ENCODE peak calls at places on chromosomes 6 and 20, in four cellular contexts. Z is SK-N-SH, S is HCT116, U is heart right ventricle. T is an unnamed sample.
A peak's percentile ranks its signal among the peaks of the same experiment; 100 is the strongest.

GRCh38 chr6:139679516-139680179 is 305.2 kb upstream of the CITED2 start:
- DNase-seq in Z (no peak), S (no peak), U (no peak), T (no peak)

GRCh38 chr6:69693749-69694148 is 103.1 kb downstream of the LMBRD1 start:
- DNase-seq in Z (no peak), S (no peak), U (no peak), T (no peak)

GRCh38 chr20:53427951-53428350 is 165.7 kb downstream of the ZNF217 start:
- DNase-seq in Z (no peak), S (no peak), U (no peak), T (no peak)

GRCh38 chr6:41430875-41431274 is 95.5 kb downstream of the NCR2 start:
- DNase-seq in Z (no peak), S (peak; percentile 39), U (no peak), T (no peak)

GRCh38 chr6:90222724-90223198 is 73.9 kb downstream of the BACH2 start:
- DNase-seq in Z (no peak), S (peak; percentile 96), U (no peak), T (peak; percentile 54)

GRCh38 chr6:74070091-74070490 is 374.1 kb downstream of the CD109 start:
- DNase-seq in Z (no peak), S (no peak), U (no peak), T (no peak)

GRCh38 chr20:9241232-9241692 is 172.4 kb downstream of the PLCB4 start:
- DNase-seq in Z (no peak), S (peak; percentile 47), U (no peak), T (no peak)

GRCh38 chr20:1437222-1437904 is 29.3 kb downstream of the NSFL1C start:
- DNase-seq in Z (peak; percentile 75), S (peak; percentile 71), U (peak; percentile 72), T (peak; percentile 50)

GRCh38 chr6:134477991-134478635 is 160.2 kb upstream of the SGK1 start:
- DNase-seq in Z (no peak), S (no peak), U (no peak), T (no peak)

GRCh38 chr20:32792316-32792715 is 27.4 kb upstream of the MAPRE1 start:
- DNase-seq in Z (no peak), S (no peak), U (no peak), T (no peak)

GRCh38 chr6:11231564-11232176 is 798 bp downstream of the NEDD9 start:
- DNase-seq in Z (no peak), S (no peak), U (no peak), T (no peak)

GRCh38 chr20:9409981-9410380 is 104.4 kb upstream of the LAMP5 start:
- DNase-seq in Z (no peak), S (no peak), U (no peak), T (no peak)

GRCh38 chr6:87346700-87347099 is 2.1 kb downstream of the C6orf163 start:
- DNase-seq in Z (no peak), S (no peak), U (no peak), T (no peak)

GRCh38 chr6:116265081-116265829 is 11.4 kb upstream of the TSPYL4 start:
- DNase-seq in Z (no peak), S (no peak), U (no peak), T (no peak)

GRCh38 chr6:122788663-122789062 is 395 bp upstream of the SMPDL3A start:
- DNase-seq in Z (no peak), S (no peak), U (no peak), T (no peak)

GRCh38 chr6:30981942-30982772 is 1.4 kb upstream of the MUC21 start:
- DNase-seq in Z (no peak), S (no peak), U (peak; percentile 15), T (peak; percentile 34)

GRCh38 chr6:31775184-31775583 is 1.9 kb downstream of the VWA7 start:
- DNase-seq in Z (no peak), S (no peak), U (no peak), T (no peak)

GRCh38 chr6:154613137-154613676 is 102.7 kb upstream of the CNKSR3 start:
- DNase-seq in Z (no peak), S (no peak), U (no peak), T (no peak)

GRCh38 chr6:108518714-108519576 is 41.8 kb upstream of the FOXO3 start:
- DNase-seq in Z (peak; percentile 30), S (peak; percentile 54), U (no peak), T (no peak)

GRCh38 chr20:6566821-6567220 is 200.7 kb upstream of the BMP2 start:
- DNase-seq in Z (no peak), S (no peak), U (no peak), T (no peak)

GRCh38 chr6:73248192-73248898 is 14.7 kb downstream of the KHDC1 start:
- DNase-seq in Z (no peak), S (no peak), U (no peak), T (no peak)

DNA sequence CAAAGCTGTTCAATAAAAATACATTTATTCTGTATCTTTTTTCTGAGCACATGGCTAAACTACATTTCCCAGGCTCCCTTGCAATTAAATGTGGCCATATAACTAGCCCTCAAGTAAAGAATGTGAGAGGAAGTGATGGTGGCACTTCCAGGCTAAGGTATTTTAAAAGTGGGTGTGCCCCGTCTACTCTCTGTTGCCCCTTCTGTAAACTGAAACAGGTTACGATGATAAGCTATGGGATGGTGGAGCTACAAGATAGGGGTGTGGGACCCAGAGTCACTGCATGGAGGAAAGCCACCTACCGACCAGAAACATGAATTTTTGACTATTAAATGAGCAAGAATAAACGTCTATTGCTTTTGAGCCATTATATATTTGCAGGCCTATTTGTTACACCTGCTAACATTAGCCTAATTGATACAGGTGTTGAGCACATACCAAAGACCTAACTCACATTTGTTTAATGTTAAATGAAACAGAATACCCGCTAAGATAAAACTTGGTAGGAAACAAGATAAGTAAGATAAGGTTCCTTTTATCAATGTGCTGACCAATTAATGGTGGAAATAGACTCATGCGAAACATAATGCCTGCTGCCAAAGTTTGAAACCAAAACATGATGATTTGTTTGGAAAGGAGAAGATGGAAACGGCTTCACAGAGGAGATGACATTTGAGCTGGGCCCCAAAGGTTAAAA is 3.0 kb downstream of the FYN start:
- DNase-seq in Z (no peak), S (no peak), U (no peak), T (no peak)
- H3K4me3 ChIP-seq in Z (no peak overlapping the region), S (no peak overlapping the region), U (no peak overlapping the region), T (no peak overlapping the region)

GRCh38 chr20:61677928-61678327 is 387.8 kb downstream of the TAF4 start:
- DNase-seq in Z (no peak), S (no peak), U (no peak), T (no peak)
- H3K4me3 ChIP-seq in Z (no peak overlapping the region), S (no peak overlapping the region), U (no peak overlapping the region), T (no peak overlapping the region)

DNA sequence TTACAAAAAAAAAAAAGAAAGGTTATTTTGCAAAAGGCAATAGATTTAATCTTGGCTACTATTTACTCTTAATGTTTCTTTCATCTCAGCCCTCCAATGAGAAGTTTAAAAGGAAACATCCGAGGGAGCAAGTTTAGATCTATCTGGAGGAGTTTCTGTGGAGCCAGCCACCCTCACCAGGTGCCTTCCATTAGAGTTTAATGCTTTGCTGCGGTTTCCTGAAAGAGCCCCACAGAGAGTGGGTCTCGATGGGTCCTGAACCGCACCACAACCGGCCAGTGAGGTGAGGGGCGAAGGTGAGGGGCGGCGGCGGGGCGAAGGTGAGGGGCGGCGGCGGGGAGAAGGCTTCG is 594 bp downstream of the PRKN start:
- DNase-seq in Z (no peak), S (no peak), U (no peak), T (no peak)
- H3K4me3 ChIP-seq in Z (peak overlapping the region; percentile 81), S (peak overlapping the region; percentile 61), U (peak overlapping the region; percentile 60), T (peak overlapping the region; percentile 84)

GRCh38 chr20:58907481-58908137 is 55.1 kb downstream of the GNAS start:
- DNase-seq in Z (peak; percentile 64), S (no peak), U (peak; percentile 97), T (peak; percentile 97)
- H3K4me3 ChIP-seq in Z (no peak overlapping the region), S (no peak overlapping the region), U (no peak overlapping the region), T (no peak overlapping the region)

DNA sequence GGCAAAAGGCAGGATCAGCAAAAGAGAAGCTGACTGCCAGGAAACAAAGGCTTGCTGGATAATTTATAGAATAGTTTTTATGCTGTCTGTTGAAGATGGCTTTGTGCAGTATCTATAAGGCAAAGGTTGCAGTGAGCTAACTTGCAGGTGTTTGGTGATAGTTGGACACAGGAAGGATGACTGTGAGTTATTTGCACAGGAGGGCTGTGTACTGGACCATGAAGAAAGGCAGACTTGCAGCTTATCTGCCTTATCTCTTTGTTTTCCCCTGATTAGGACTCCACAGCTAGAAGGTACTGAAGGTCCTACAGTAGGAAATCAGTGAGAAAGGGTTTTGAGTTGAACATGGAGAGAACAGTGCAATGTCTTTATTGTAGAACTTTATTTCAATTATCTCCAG is 2.1 kb downstream of the BTN1A1 start:
- DNase-seq in Z (no peak), S (no peak), U (no peak), T (no peak)
- H3K4me3 ChIP-seq in Z (no peak overlapping the region), S (no peak overlapping the region), U (no peak overlapping the region), T (no peak overlapping the region)

T was measured in lower leg skin.